ENCODE peak calls at places on chromosome 1, in eight cellular contexts. W, X, K, M, A, Y, B and P are unnamed samples.
A peak's percentile ranks its signal among the peaks of the same experiment; 100 is the strongest.

GRCh38 chr1:33823401-33823800 is 40.5 kb upstream of the HMGB4 start:
- DNase-seq in B (no peak), K (no peak), W (no peak), Y (no peak), M (no peak), X (no peak), A (no peak), P (no peak)

GRCh38 chr1:83905315-83905907 is 93.5 kb downstream of the TTLL7 start:
- DNase-seq in A (peak; percentile 38), X (no peak), W (no peak), M (no peak), B (no peak), K (no peak), Y (no peak), P (no peak)

GRCh38 chr1:156742801-156743200 is 1.9 kb upstream of the MRPL24 start:
- DNase-seq in W (no peak), X (no peak), K (no peak), M (no peak), Y (no peak), A (peak; percentile 19), B (no peak), P (no peak)

GRCh38 chr1:40394456-40395172 is 21.1 kb downstream of the SMAP2 start:
- DNase-seq in K (no peak), W (no peak), A (no peak), Y (no peak), X (peak; percentile 21), B (no peak), M (no peak), P (no peak)

GRCh38 chr1:15251807-15252546 is 5.0 kb downstream of the FHAD1 start:
- DNase-seq in W (no peak), B (no peak), X (no peak), M (no peak), K (no peak), Y (no peak), A (no peak), P (no peak)

GRCh38 chr1:87058343-87058649 is 143.9 kb downstream of the HS2ST1 start:
- DNase-seq in B (no peak), W (no peak), K (no peak), A (no peak), X (peak; percentile 2), Y (no peak), M (no peak), P (no peak)

GRCh38 chr1:118202076-118202608 is 17.1 kb upstream of the SPAG17 start:
- DNase-seq in W (no peak), X (no peak), K (no peak), Y (no peak), A (no peak), M (no peak), B (no peak), P (no peak)

GRCh38 chr1:243216741-243217140 is 38.3 kb downstream of the CEP170 start:
- DNase-seq in M (no peak), X (no peak), A (no peak), W (no peak), K (no peak), Y (no peak), B (no peak), P (no peak)